ENCODE peak calls at places on chromosome 12, in four cellular contexts. J is K562, M is GM12878, X is HL-60. Z is an unnamed sample.

GRCh38 chr12:109770104-109770860 is 56.7 kb downstream of the FAM222A start:
- DNase-seq in M (no peak), X (no peak), J (no peak), Z (no peak)

GRCh38 chr12:15590180-15590826 is 198.9 kb downstream of the EPS8 start:
- DNase-seq in X (no peak), J (peak), M (peak), Z (peak)

GRCh38 chr12:80979251-80979650 is 41.5 kb upstream of the LIN7A start:
- DNase-seq in J (no peak), X (no peak), M (no peak), Z (no peak)

GRCh38 chr12:68609955-68610434 is 704 bp upstream of the RAP1B start:
- DNase-seq in J (no peak), M (no peak), X (no peak), Z (no peak)

GRCh38 chr12:87406926-87407325 is 622.3 kb downstream of the C12orf50 start:
- DNase-seq in M (no peak), X (no peak), J (no peak), Z (no peak)

GRCh38 chr12:105590571-105590970 is 260.1 kb downstream of the C12orf75 start:
- DNase-seq in X (no peak), J (no peak), M (no peak), Z (no peak)

GRCh38 chr12:71070416-71071155 is 87.2 kb downstream of the TSPAN8 start:
- DNase-seq in X (no peak), M (no peak), J (no peak), Z (no peak)

GRCh38 chr12:132847363-132848356 is 19.0 kb upstream of the GOLGA3 start:
- DNase-seq in X (no peak), J (no peak), M (no peak), Z (no peak)

GRCh38 chr12:118189761-118190181 is 53.8 kb downstream of the PEBP1 start:
- DNase-seq in M (no peak), X (no peak), J (no peak), Z (no peak)

GRCh38 chr12:110776410-110776809 is 33.7 kb upstream of the PPP1CC start:
- DNase-seq in M (peak), J (no peak), X (no peak), Z (peak)

GRCh38 chr12:95182868-95183415 is 34.3 kb downstream of the FGD6 start:
- DNase-seq in M (no peak), X (no peak), J (no peak), Z (peak)

GRCh38 chr12:47102845-47103666 is 23.3 kb upstream of the AMIGO2 start:
- DNase-seq in J (no peak), X (no peak), M (no peak), Z (no peak)

GRCh38 chr12:58086930-58087329 is 145.6 kb downstream of the ATP23 start:
- DNase-seq in X (no peak), M (no peak), J (no peak), Z (no peak)

GRCh38 chr12:27622436-27623185 is 73.6 kb upstream of the REP15 start:
- DNase-seq in J (no peak), M (no peak), X (no peak), Z (no peak)

GRCh38 chr12:69639400-69640016 is 28.8 kb upstream of the LRRC10 start:
- DNase-seq in M (peak), X (peak), J (peak), Z (peak)

GRCh38 chr12:5577741-5578140 is 145.8 kb downstream of the NTF3 start:
- DNase-seq in M (no peak), X (no peak), J (no peak), Z (no peak)

GRCh38 chr12:116808113-116808786 is 70.1 kb downstream of the RNFT2 start:
- DNase-seq in J (no peak), M (no peak), X (no peak), Z (no peak)

GRCh38 chr12:126899926-126900792 is 1366.8 kb upstream of the TMEM132C start:
- DNase-seq in X (no peak), J (no peak), M (no peak), Z (no peak)

GRCh38 chr12:97168804-97169203 is 261.7 kb downstream of the NEDD1 start:
- DNase-seq in M (no peak), J (no peak), X (no peak), Z (no peak)

GRCh38 chr12:48933664-48934311 is 8.5 kb upstream of the FKBP11 start:
- DNase-seq in M (no peak), X (no peak), J (no peak), Z (no peak)

GRCh38 chr12:754238-754816 is 1.9 kb downstream of the WNK1 start:
- DNase-seq in M (no peak), X (no peak), J (no peak), Z (no peak)

GRCh38 chr12:108377260-108377659 is 38.1 kb upstream of the CMKLR1 start:
- DNase-seq in X (no peak), M (no peak), J (no peak), Z (no peak)

GRCh38 chr12:70692681-70693288 is 55.6 kb upstream of the PTPRB start:
- DNase-seq in J (peak), X (no peak), M (no peak), Z (no peak)

GRCh38 chr12:14959126-14959440 is 2.3 kb downstream of the ARHGDIB start:
- DNase-seq in M (no peak), X (no peak), J (no peak), Z (no peak)

GRCh38 chr12:112468041-112468440 is 49.3 kb downstream of the PTPN11 start:
- DNase-seq in M (no peak), X (no peak), J (no peak), Z (no peak)

GRCh38 chr12:96587691-96588090 is 98.3 kb downstream of the CFAP54 start:
- DNase-seq in X (no peak), M (no peak), J (no peak), Z (no peak)

GRCh38 chr12:104643921-104644669 is 187.3 kb downstream of the CHST11 start:
- DNase-seq in J (no peak), X (peak), M (peak), Z (no peak)

GRCh38 chr12:15151141-15152091 is 69.8 kb downstream of the RERG start:
- DNase-seq in J (no peak), X (no peak), M (no peak), Z (no peak)

GRCh38 chr12:15131462-15131861 is 89.8 kb downstream of the RERG start:
- DNase-seq in J (no peak), M (no peak), X (no peak), Z (no peak)

GRCh38 chr12:28110329-28110728 is 79.9 kb upstream of the CCDC91 start:
- DNase-seq in X (no peak), J (no peak), M (no peak), Z (no peak)

GRCh38 chr12:48932878-48933277 is 7.6 kb upstream of the FKBP11 start:
- DNase-seq in M (no peak), J (no peak), X (no peak), Z (no peak)

GRCh38 chr12:27015730-27016076 is 1.5 kb upstream of the TM7SF3 start:
- DNase-seq in X (peak), M (no peak), J (peak), Z (no peak)

GRCh38 chr12:9673404-9674225 is 4.1 kb downstream of the CLEC2D start:
- DNase-seq in X (no peak), J (peak), M (no peak), Z (no peak)

GRCh38 chr12:23204933-23205778 is 580.2 kb downstream of the ETNK1 start:
- DNase-seq in J (peak), X (peak), M (peak), Z (peak)

GRCh38 chr12:25262696-25263095 is 12.0 kb upstream of the KRAS start:
- DNase-seq in M (no peak), X (no peak), J (no peak), Z (no peak)

GRCh38 chr12:24795699-24796385 is 153.1 kb downstream of the BCAT1 start:
- DNase-seq in M (no peak), J (no peak), X (no peak), Z (no peak)

GRCh38 chr12:45674583-45674982 is 54.9 kb upstream of the ARID2 start:
- DNase-seq in X (no peak), M (no peak), J (no peak), Z (no peak)
- TF ChIP-seq SPI1 in X (no peak), M (no peak), J (no peak), Z (no peak)

GRCh38 chr12:31119531-31120211 is 46.0 kb downstream of the DDX11 start:
- DNase-seq in X (no peak), J (no peak), M (no peak), Z (no peak)

GRCh38 chr12:31118347-31118830 is 44.7 kb downstream of the DDX11 start:
- DNase-seq in M (no peak), X (no peak), J (peak), Z (no peak)

GRCh38 chr12:31117203-31118011 is 43.7 kb downstream of the DDX11 start:
- DNase-seq in J (peak), M (no peak), X (peak), Z (peak)

GRCh38 chr12:31120392-31121008 is 46.8 kb downstream of the DDX11 start:
- DNase-seq in J (no peak), M (no peak), X (no peak), Z (no peak)

DNA sequence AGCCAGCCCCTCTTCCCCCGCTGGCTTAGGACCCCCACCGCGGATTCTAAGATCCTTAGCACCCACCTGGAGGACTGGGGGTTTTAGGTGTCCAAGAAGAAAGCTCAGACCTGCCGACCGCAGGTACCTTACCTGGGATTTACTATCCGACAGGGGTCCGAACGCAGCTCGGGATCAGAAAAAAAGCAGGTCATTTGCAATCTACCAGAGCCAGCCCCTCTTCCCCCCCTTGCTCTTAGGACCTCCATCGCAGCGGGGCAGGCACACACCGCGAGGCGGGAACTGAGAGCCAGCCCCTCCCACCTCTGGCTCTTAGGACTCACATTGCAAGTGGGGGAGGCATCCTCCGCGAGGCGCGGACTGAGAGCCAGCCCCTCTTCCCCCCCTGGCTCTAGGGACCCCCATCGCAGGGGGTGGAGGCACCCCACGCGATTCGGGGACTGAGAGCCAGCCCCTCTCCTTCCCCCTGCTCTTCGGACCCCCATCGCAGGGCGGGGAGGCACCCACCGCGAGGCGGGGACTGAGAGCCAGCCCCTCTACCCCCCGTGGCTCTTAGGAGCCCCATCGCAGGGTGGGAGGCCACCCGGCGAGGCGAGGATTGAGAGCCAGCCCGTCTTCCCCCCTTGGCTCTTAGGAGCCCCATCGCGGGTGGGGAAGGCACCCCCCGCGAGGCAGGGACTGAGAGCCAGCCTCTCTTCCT is 45.3 kb downstream of the DDX11 start:
- DNase-seq in X (no peak), M (no peak), J (peak), Z (no peak)
- TF ChIP-seq SPI1 in X (no peak), M (no peak), J (no peak), Z (no peak)

DNA sequence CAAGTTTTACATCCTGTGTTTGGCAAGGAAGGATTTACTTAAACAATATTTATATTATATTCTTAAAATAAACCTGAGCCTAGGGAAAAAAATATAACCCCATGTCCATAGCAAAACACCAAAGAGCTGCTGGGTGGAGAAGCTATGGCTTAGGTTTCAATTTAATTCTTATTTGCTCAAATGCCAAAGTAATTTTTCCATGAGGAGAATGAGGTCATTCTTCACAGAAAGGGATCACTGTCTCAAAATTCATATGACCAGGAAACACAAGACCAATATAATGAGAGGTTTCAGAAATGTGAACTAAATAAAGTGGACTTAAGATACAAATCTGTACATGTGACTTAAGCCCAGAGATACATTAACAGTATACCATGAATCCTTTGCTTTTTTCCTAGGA is 195.0 kb downstream of the PHLDA1 start:
- DNase-seq in X (no peak), J (no peak), M (no peak), Z (no peak)
- TF ChIP-seq SPI1 in X (no peak), J (no peak), M (no peak), Z (no peak)

GRCh38 chr12:113889076-113889475 is 77.0 kb downstream of the RBM19 start:
- DNase-seq in X (no peak), J (no peak), M (no peak), Z (no peak)
- TF ChIP-seq SPI1 in X (no peak), J (no peak), M (no peak), Z (no peak)

GRCh38 chr12:66688836-66689439 is 10.1 kb upstream of the GRIP1 start:
- DNase-seq in X (no peak), M (no peak), J (peak), Z (peak)
- TF ChIP-seq SPI1 in X (no peak), M (no peak), J (no peak), Z (no peak)

GRCh38 chr12:94092516-94093241 is 55.7 kb upstream of the PLXNC1 start:
- DNase-seq in M (no peak), X (no peak), J (no peak), Z (no peak)
- TF ChIP-seq SPI1 in M (no peak), X (no peak), J (no peak), Z (no peak)

GRCh38 chr12:84594157-84594556 is 318.4 kb downstream of the SLC6A15 start:
- DNase-seq in M (no peak), J (no peak), X (no peak), Z (no peak)

GRCh38 chr12:84599539-84599938 is 313.1 kb downstream of the SLC6A15 start:
- DNase-seq in X (no peak), J (no peak), M (no peak), Z (no peak)

GRCh38 chr12:84601483-84601882 is 311.1 kb downstream of the SLC6A15 start:
- DNase-seq in X (no peak), M (no peak), J (no peak), Z (no peak)

GRCh38 chr12:84596276-84596675 is 316.3 kb downstream of the SLC6A15 start:
- DNase-seq in M (no peak), X (no peak), J (no peak), Z (no peak)
- TF ChIP-seq SPI1 in M (no peak), X (no peak), J (no peak), Z (no peak)

Z was measured in GM12891.